ENCODE peak calls at places on chromosomes 11 and 22, in seven cellular contexts. One of them, this sample, is unnamed.

GRCh38 chr11:116072133-116072532 is 567.9 kb upstream of the CADM1 start:
- DNase-seq in amygdala: no peak
- DNase-seq in ovary: no peak
- DNase-seq in body of pancreas: no peak
- DNase-seq in mucosa of gallbladder: no peak
- DNase-seq in hippocampal formation: no peak
- DNase-seq in HEK293T: no peak
- DNase-seq in this sample: no peak

GRCh38 chr22:24697671-24698082 is 76.8 kb downstream of the PIWIL3 start:
- DNase-seq in ovary: no peak
- DNase-seq in mucosa of gallbladder: peak
- DNase-seq in amygdala: no peak
- DNase-seq in HEK293T: no peak
- DNase-seq in hippocampal formation: no peak
- DNase-seq in body of pancreas: peak
- DNase-seq in this sample: peak

GRCh38 chr22:30188911-30189310 is 57.6 kb downstream of the LIF start:
- DNase-seq in hippocampal formation: no peak
- DNase-seq in ovary: no peak
- DNase-seq in body of pancreas: no peak
- DNase-seq in amygdala: no peak
- DNase-seq in mucosa of gallbladder: no peak
- DNase-seq in HEK293T: no peak
- DNase-seq in this sample: no peak

GRCh38 chr11:109971184-109971523 is 122.0 kb upstream of the ZC3H12C start:
- DNase-seq in HEK293T: no peak
- DNase-seq in amygdala: peak
- DNase-seq in body of pancreas: no peak
- DNase-seq in ovary: no peak
- DNase-seq in hippocampal formation: peak
- DNase-seq in mucosa of gallbladder: no peak
- DNase-seq in this sample: no peak

GRCh38 chr11:413120-414081 is 1.4 kb downstream of the SIGIRR start:
- DNase-seq in body of pancreas: peak
- DNase-seq in amygdala: no peak
- DNase-seq in mucosa of gallbladder: no peak
- DNase-seq in hippocampal formation: no peak
- DNase-seq in HEK293T: no peak
- DNase-seq in ovary: no peak
- DNase-seq in this sample: no peak

GRCh38 chr11:119034813-119035212 is 4.1 kb upstream of the SLC37A4 start:
- DNase-seq in amygdala: no peak
- DNase-seq in mucosa of gallbladder: no peak
- DNase-seq in ovary: no peak
- DNase-seq in body of pancreas: no peak
- DNase-seq in HEK293T: no peak
- DNase-seq in hippocampal formation: no peak
- DNase-seq in this sample: no peak

GRCh38 chr11:2926611-2927492 is 2.4 kb downstream of the PHLDA2 start:
- DNase-seq in HEK293T: no peak
- DNase-seq in amygdala: no peak
- DNase-seq in ovary: no peak
- DNase-seq in hippocampal formation: no peak
- DNase-seq in mucosa of gallbladder: no peak
- DNase-seq in body of pancreas: peak
- DNase-seq in this sample: no peak

GRCh38 chr11:110298298-110298765 is 1.9 kb upstream of the RDX start:
- DNase-seq in HEK293T: no peak
- DNase-seq in ovary: no peak
- DNase-seq in mucosa of gallbladder: no peak
- DNase-seq in hippocampal formation: no peak
- DNase-seq in body of pancreas: peak
- DNase-seq in amygdala: no peak
- DNase-seq in this sample: no peak

GRCh38 chr11:2585566-2586090 is 114.2 kb downstream of the KCNQ1OT1 start:
- DNase-seq in HEK293T: no peak
- DNase-seq in ovary: peak
- DNase-seq in amygdala: no peak
- DNase-seq in hippocampal formation: no peak
- DNase-seq in mucosa of gallbladder: no peak
- DNase-seq in body of pancreas: peak
- DNase-seq in this sample: no peak

GRCh38 chr11:109728056-109728455 is 306.1 kb downstream of the C11orf87 start:
- DNase-seq in body of pancreas: no peak
- DNase-seq in hippocampal formation: no peak
- DNase-seq in ovary: no peak
- DNase-seq in HEK293T: no peak
- DNase-seq in mucosa of gallbladder: no peak
- DNase-seq in amygdala: no peak
- DNase-seq in this sample: peak

GRCh38 chr22:23386822-23387580 is 193.1 kb downstream of the IGLL1 start:
- DNase-seq in ovary: peak
- DNase-seq in mucosa of gallbladder: no peak
- DNase-seq in hippocampal formation: no peak
- DNase-seq in body of pancreas: no peak
- DNase-seq in amygdala: no peak
- DNase-seq in HEK293T: no peak
- DNase-seq in this sample: no peak

GRCh38 chr11:2310786-2311455 is 9.1 kb downstream of the TSPAN32 start:
- DNase-seq in mucosa of gallbladder: no peak
- DNase-seq in hippocampal formation: no peak
- DNase-seq in body of pancreas: no peak
- DNase-seq in HEK293T: no peak
- DNase-seq in amygdala: no peak
- DNase-seq in ovary: no peak
- DNase-seq in this sample: no peak

GRCh38 chr11:9617960-9618359 is 44.5 kb downstream of the WEE1 start:
- DNase-seq in HEK293T: no peak
- DNase-seq in mucosa of gallbladder: no peak
- DNase-seq in amygdala: no peak
- DNase-seq in body of pancreas: no peak
- DNase-seq in ovary: no peak
- DNase-seq in hippocampal formation: no peak
- DNase-seq in this sample: no peak

GRCh38 chr11:33319965-33320813 is 63.0 kb downstream of the HIPK3 start:
- DNase-seq in ovary: no peak
- DNase-seq in mucosa of gallbladder: no peak
- DNase-seq in body of pancreas: no peak
- DNase-seq in amygdala: no peak
- DNase-seq in hippocampal formation: no peak
- DNase-seq in HEK293T: no peak
- DNase-seq in this sample: no peak

GRCh38 chr11:70095541-70096252 is 17.6 kb downstream of the ANO1 start:
- DNase-seq in amygdala: no peak
- DNase-seq in HEK293T: no peak
- DNase-seq in ovary: no peak
- DNase-seq in mucosa of gallbladder: no peak
- DNase-seq in hippocampal formation: no peak
- DNase-seq in body of pancreas: no peak
- DNase-seq in this sample: no peak

GRCh38 chr22:33057363-33057995 is 702 bp downstream of the SYN3 start:
- DNase-seq in hippocampal formation: no peak
- DNase-seq in body of pancreas: no peak
- DNase-seq in ovary: no peak
- DNase-seq in HEK293T: no peak
- DNase-seq in mucosa of gallbladder: no peak
- DNase-seq in amygdala: no peak
- DNase-seq in this sample: no peak

GRCh38 chr11:129440028-129440630 is 64.5 kb downstream of the BARX2 start:
- DNase-seq in amygdala: no peak
- DNase-seq in ovary: no peak
- DNase-seq in mucosa of gallbladder: peak
- DNase-seq in HEK293T: no peak
- DNase-seq in body of pancreas: peak
- DNase-seq in hippocampal formation: no peak
- DNase-seq in this sample: no peak

GRCh38 chr11:36763187-36763586 is 165.2 kb upstream of the RAG2 start:
- DNase-seq in HEK293T: no peak
- DNase-seq in body of pancreas: no peak
- DNase-seq in ovary: no peak
- DNase-seq in hippocampal formation: no peak
- DNase-seq in mucosa of gallbladder: no peak
- DNase-seq in amygdala: no peak
- DNase-seq in this sample: no peak

GRCh38 chr22:49724893-49725489 is 102.7 kb downstream of the BRD1 start:
- DNase-seq in body of pancreas: peak
- DNase-seq in mucosa of gallbladder: peak
- DNase-seq in hippocampal formation: peak
- DNase-seq in HEK293T: peak
- DNase-seq in ovary: peak
- DNase-seq in amygdala: peak
- DNase-seq in this sample: peak

GRCh38 chr22:30649430-30650007 is 13.9 kb downstream of the SLC35E4 start:
- DNase-seq in hippocampal formation: no peak
- DNase-seq in ovary: no peak
- DNase-seq in HEK293T: no peak
- DNase-seq in body of pancreas: peak
- DNase-seq in mucosa of gallbladder: peak
- DNase-seq in amygdala: no peak
- DNase-seq in this sample: peak

GRCh38 chr22:45083659-45084305 is 74.0 kb upstream of the PHF21B start:
- DNase-seq in amygdala: no peak
- DNase-seq in ovary: no peak
- DNase-seq in body of pancreas: no peak
- DNase-seq in mucosa of gallbladder: no peak
- DNase-seq in HEK293T: no peak
- DNase-seq in hippocampal formation: no peak
- DNase-seq in this sample: no peak

GRCh38 chr11:117657801-117658200 is 139.2 kb downstream of the DSCAML1 start:
- DNase-seq in amygdala: peak
- DNase-seq in body of pancreas: no peak
- DNase-seq in hippocampal formation: peak
- DNase-seq in ovary: no peak
- DNase-seq in HEK293T: no peak
- DNase-seq in mucosa of gallbladder: no peak
- DNase-seq in this sample: no peak

GRCh38 chr11:129728571-129728970 is 87.1 kb upstream of the TMEM45B start:
- DNase-seq in mucosa of gallbladder: peak
- DNase-seq in ovary: no peak
- DNase-seq in HEK293T: no peak
- DNase-seq in hippocampal formation: no peak
- DNase-seq in body of pancreas: peak
- DNase-seq in amygdala: no peak
- DNase-seq in this sample: no peak

GRCh38 chr11:11291432-11292015 is 61.5 kb downstream of the CSNK2A3 start:
- DNase-seq in amygdala: no peak
- DNase-seq in HEK293T: no peak
- DNase-seq in hippocampal formation: no peak
- DNase-seq in body of pancreas: no peak
- DNase-seq in ovary: no peak
- DNase-seq in mucosa of gallbladder: no peak
- DNase-seq in this sample: no peak

GRCh38 chr11:13260963-13261599 is 16.5 kb upstream of the BMAL1 start:
- DNase-seq in body of pancreas: no peak
- DNase-seq in hippocampal formation: no peak
- DNase-seq in amygdala: no peak
- DNase-seq in HEK293T: no peak
- DNase-seq in mucosa of gallbladder: no peak
- DNase-seq in ovary: no peak
- DNase-seq in this sample: no peak

GRCh38 chr11:66509131-66509561 is 1.3 kb upstream of the BBS1 start:
- DNase-seq in ovary: no peak
- DNase-seq in body of pancreas: no peak
- DNase-seq in HEK293T: no peak
- DNase-seq in mucosa of gallbladder: no peak
- DNase-seq in hippocampal formation: no peak
- DNase-seq in amygdala: no peak
- DNase-seq in this sample: no peak

GRCh38 chr11:103959279-103959930 is 77.0 kb upstream of the DDI1 start:
- DNase-seq in mucosa of gallbladder: no peak
- DNase-seq in hippocampal formation: no peak
- DNase-seq in body of pancreas: no peak
- DNase-seq in HEK293T: no peak
- DNase-seq in ovary: no peak
- DNase-seq in amygdala: no peak
- DNase-seq in this sample: no peak

GRCh38 chr11:8011981-8012444 is 24.9 kb downstream of the EIF3F start:
- DNase-seq in body of pancreas: no peak
- DNase-seq in mucosa of gallbladder: no peak
- DNase-seq in ovary: no peak
- DNase-seq in HEK293T: no peak
- DNase-seq in hippocampal formation: peak
- DNase-seq in amygdala: no peak
- DNase-seq in this sample: peak

GRCh38 chr22:29587938-29588699 is 7.2 kb upstream of the NIPSNAP1 start:
- DNase-seq in hippocampal formation: no peak
- DNase-seq in HEK293T: no peak
- DNase-seq in mucosa of gallbladder: no peak
- DNase-seq in ovary: no peak
- DNase-seq in amygdala: no peak
- DNase-seq in body of pancreas: no peak
- DNase-seq in this sample: no peak

This sample was measured in colonic mucosa.